ENCODE peak calls at places on chromosomes 5 and 9, in eight cellular contexts. Y is vagina, I is uterus, C is endothelial cell of umbilical vein, N is Peyer's patch, T is heart left ventricle, G is suprapubic skin, A is body of pancreas. P is an unnamed sample.

GRCh38 chr5:131525805-131526204 is 109.2 kb downstream of the RAPGEF6 start:
- DNase-seq in Y (no peak), I (no peak), C (no peak), N (no peak), T (no peak), G (no peak), A (no peak), P (no peak)

GRCh38 chr5:73960023-73960422 is 334.0 kb downstream of the ARHGEF28 start:
- DNase-seq in Y (no peak), I (no peak), C (no peak), N (no peak), T (no peak), G (no peak), A (no peak), P (no peak)

GRCh38 chr9:2385746-2386145 is 235.8 kb upstream of the VLDLR start:
- DNase-seq in Y (no peak), I (peak; percentile 22), C (no peak), N (no peak), T (no peak), G (no peak), A (no peak), P (no peak)

GRCh38 chr9:124483481-124483880 is 23.7 kb downstream of the NR5A1 start:
- DNase-seq in Y (no peak), I (no peak), C (no peak), N (no peak), T (no peak), G (no peak), A (no peak), P (no peak)

GRCh38 chr5:25763781-25764180 is 1119.0 kb upstream of the CDH10 start:
- DNase-seq in Y (no peak), I (no peak), C (no peak), N (no peak), T (no peak), G (no peak), A (no peak), P (no peak)

GRCh38 chr5:121915765-121916164 is 46.0 kb upstream of the SRFBP1 start:
- DNase-seq in Y (no peak), I (no peak), C (no peak), N (no peak), T (no peak), G (no peak), A (no peak), P (no peak)

GRCh38 chr5:149406979-149407306 is 27.9 kb upstream of the IL17B start:
- DNase-seq in Y (no peak), I (no peak), C (no peak), N (no peak), T (no peak), G (no peak), A (no peak), P (no peak)

GRCh38 chr5:7856855-7857254 is 5.9 kb upstream of the CFAP90 start:
- DNase-seq in Y (no peak), I (no peak), C (peak; percentile 13), N (no peak), T (peak; percentile 8), G (no peak), A (peak; percentile 39), P (no peak)

GRCh38 chr9:15104826-15105420 is 194.7 kb upstream of the FREM1 start:
- DNase-seq in Y (no peak), I (no peak), C (peak; percentile 51), N (no peak), T (peak; percentile 20), G (no peak), A (peak; percentile 25), P (no peak)

GRCh38 chr9:77290373-77290772 is 113.0 kb downstream of the VPS13A start:
- DNase-seq in Y (no peak), I (no peak), C (no peak), N (no peak), T (no peak), G (no peak), A (no peak), P (no peak)

GRCh38 chr5:176528301-176528700 is 8.9 kb downstream of the RNF44 start:
- DNase-seq in Y (no peak), I (no peak), C (no peak), N (no peak), T (no peak), G (no peak), A (no peak), P (no peak)

GRCh38 chr5:146365618-146366017 is 27.0 kb downstream of the POU4F3 start:
- DNase-seq in Y (no peak), I (no peak), C (no peak), N (no peak), T (no peak), G (no peak), A (no peak), P (no peak)

GRCh38 chr5:172293054-172293744 is 9.6 kb upstream of the UBTD2 start:
- DNase-seq in Y (no peak), I (peak; percentile 58), C (peak; percentile 63), N (peak; percentile 44), T (peak; percentile 65), G (no peak), A (peak; percentile 86), P (peak; percentile 56)

GRCh38 chr5:64958757-64959391 is 190.1 kb downstream of the CWC27 start:
- DNase-seq in Y (no peak), I (no peak), C (peak; percentile 43), N (no peak), T (no peak), G (no peak), A (no peak), P (no peak)

GRCh38 chr9:86176468-86176867 is 77.1 kb upstream of the GOLM1 start:
- DNase-seq in Y (no peak), I (no peak), C (no peak), N (no peak), T (no peak), G (no peak), A (no peak), P (no peak)

GRCh38 chr5:8829322-8830029 is 716.4 kb downstream of the SEMA5A start:
- DNase-seq in Y (no peak), I (peak; percentile 63), C (peak; percentile 82), N (no peak), T (no peak), G (no peak), A (peak; percentile 26), P (no peak)

GRCh38 chr9:87683751-87684626 is 41.9 kb upstream of the CTSL start:
- DNase-seq in Y (peak; percentile 79), I (no peak), C (no peak), N (no peak), T (no peak), G (no peak), A (no peak), P (no peak)

GRCh38 chr9:31799953-31800609 is 584.4 kb upstream of the ACO1 start:
- DNase-seq in Y (no peak), I (no peak), C (peak; percentile 60), N (no peak), T (no peak), G (no peak), A (no peak), P (no peak)

GRCh38 chr9:120619751-120620655 is 40.0 kb upstream of the CDK5RAP2 start:
- DNase-seq in Y (no peak), I (peak; percentile 39), C (peak; percentile 81), N (peak; percentile 48), T (peak; percentile 30), G (no peak), A (peak; percentile 78), P (no peak)

GRCh38 chr9:129551393-129551973 is 69.4 kb downstream of the C9orf50 start:
- DNase-seq in Y (peak; percentile 83), I (peak; percentile 10), C (no peak), N (no peak), T (no peak), G (no peak), A (no peak), P (no peak)

GRCh38 chr9:99296375-99296951 is 74.4 kb downstream of the SEC61B start:
- DNase-seq in Y (no peak), I (no peak), C (no peak), N (peak; percentile 43), T (peak; percentile 27), G (no peak), A (no peak), P (no peak)

DNA sequence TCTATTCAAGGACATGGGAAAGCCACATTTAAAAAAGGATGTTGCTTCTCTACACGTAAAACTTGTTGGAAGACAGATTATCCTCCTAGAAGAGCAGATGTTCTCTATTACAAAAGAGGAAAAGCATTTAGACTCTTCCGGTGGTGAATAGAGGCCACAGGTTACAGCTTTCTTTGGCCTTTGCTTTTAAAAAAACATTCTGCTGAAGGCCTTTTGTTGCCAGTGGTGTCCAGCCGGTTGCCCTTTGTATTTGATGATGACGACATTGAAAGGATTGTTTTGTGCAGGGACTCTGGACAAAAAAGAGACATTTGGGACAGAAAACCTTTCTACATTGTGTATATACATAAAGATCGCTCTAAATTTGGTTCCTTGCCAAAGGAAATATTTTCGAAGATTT is 180.3 kb downstream of the C9orf152 start:
- DNase-seq in Y (no peak), I (no peak), C (peak; percentile 94), N (no peak), T (peak; percentile 56), G (no peak), A (peak; percentile 20), P (no peak)
- H3K4me1 ChIP-seq in Y (no peaks in the 10 kb centered on the region), I (no peaks in the 10 kb centered on the region), C (peaks cover 55% of the 10 kb centered on the region), N (no peaks in the 10 kb centered on the region), T (peaks cover 43% of the 10 kb centered on the region), G (peaks cover 17% of the 10 kb centered on the region), A (no peaks in the 10 kb centered on the region), P (no peaks in the 10 kb centered on the region)

DNA sequence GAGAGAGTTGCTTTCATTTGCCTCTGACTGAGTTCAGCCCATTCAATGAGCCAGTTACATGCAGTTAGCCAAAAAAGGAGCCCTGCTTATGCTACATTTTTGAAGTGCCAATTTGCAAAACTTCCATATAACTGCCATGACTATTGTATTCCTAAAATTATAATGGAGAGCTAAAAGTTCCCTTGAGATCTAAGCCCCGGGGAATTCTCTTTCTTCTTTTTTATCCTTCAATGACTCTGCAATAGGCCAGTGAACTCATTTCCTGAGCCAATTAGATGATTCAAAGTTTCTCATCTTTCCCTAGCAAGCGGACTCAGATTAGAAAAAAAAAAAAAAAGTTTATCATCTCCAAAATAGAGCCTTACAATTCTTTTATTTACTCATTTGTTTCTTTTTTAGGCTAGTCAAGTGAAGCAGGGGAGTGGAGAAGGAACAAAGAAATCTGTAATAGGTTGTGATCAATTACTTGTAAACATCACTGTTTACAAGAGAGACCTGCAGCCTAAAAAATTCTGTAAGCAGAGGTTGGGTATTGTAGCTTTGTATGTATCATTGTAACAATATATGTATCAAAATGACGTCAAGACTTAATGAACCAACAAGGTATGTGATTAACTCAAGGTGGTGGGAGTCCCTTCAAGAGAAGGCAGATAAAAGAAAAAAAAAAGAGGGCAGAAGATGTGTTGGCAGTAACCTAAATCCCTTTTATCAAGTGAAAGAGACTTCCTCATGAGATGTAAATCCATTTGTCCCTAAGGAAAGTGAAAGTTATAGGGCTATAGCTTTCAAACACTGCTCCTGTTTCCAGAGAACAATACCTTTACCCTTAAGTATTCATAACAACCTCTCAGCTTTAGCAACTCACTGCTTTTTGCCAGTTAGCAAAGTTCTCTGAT is 48.7 kb upstream of the HOMER1 start:
- DNase-seq in Y (no peak), I (no peak), C (no peak), N (no peak), T (no peak), G (no peak), A (no peak), P (no peak)
- H3K27ac ChIP-seq in Y (no peak overlapping the region), I (no peak overlapping the region), C (no peak overlapping the region), N (no peak overlapping the region), T (no peak overlapping the region), G (no peak overlapping the region), A (no peak overlapping the region), P (no peak overlapping the region)

GRCh38 chr5:81750308-81751008 is 439 bp downstream of the SSBP2 start:
- DNase-seq in Y (no peak), I (no peak), C (no peak), N (no peak), T (peak; percentile 18), G (peak; percentile 81), A (peak; percentile 4), P (peak; percentile 52)
- TF ChIP-seq POLR2A in Y (no peak), I (no peak), C (no peak), N (peak; percentile 35), T (no peak), G (peak; percentile 55), A (peak; percentile 41), P (no peak)

GRCh38 chr5:157269763-157270272 is 3.9 kb downstream of the CYFIP2 start:
- DNase-seq in Y (no peak), I (no peak), C (no peak), N (no peak), T (no peak), G (no peak), A (no peak), P (no peak)
- H3K4me1 ChIP-seq in Y (peaks cover 18% of the 10 kb centered on the region), I (peaks cover 3% of the 10 kb centered on the region), C (peaks cover 4% of the 10 kb centered on the region), N (peaks cover 35% of the 10 kb centered on the region), T (peaks cover 17% of the 10 kb centered on the region), G (peaks cover 28% of the 10 kb centered on the region), A (peaks cover 16% of the 10 kb centered on the region), P (no peaks in the 10 kb centered on the region)

P was measured in breast epithelium.